ENCODE peak calls at places on chromosomes 11 and 22, in seven cellular contexts. E is AG09309, Z is dorsolateral prefrontal cortex, H is bronchial epithelial cell, R is fibroblast of lung, B is BJ, T is tibial artery. W is an unnamed sample.

GRCh38 chr11:130037058-130037457 is 32.6 kb upstream of the APLP2 start:
- DNase-seq in B (no peak), H (peak), Z (no peak), T (no peak), R (peak), E (no peak), W (peak)

GRCh38 chr11:45155627-45156180 is 9.3 kb downstream of the PRDM11 start:
- DNase-seq in T (no peak), B (no peak), E (no peak), Z (no peak), R (no peak), H (no peak), W (no peak)

GRCh38 chr11:86421976-86422770 is 47.5 kb downstream of the CCDC81 start:
- DNase-seq in R (no peak), E (no peak), B (no peak), T (no peak), H (no peak), Z (no peak), W (no peak)

GRCh38 chr11:132453411-132453810 is 1078.9 kb downstream of the OPCML start:
- DNase-seq in Z (no peak), B (no peak), R (peak), T (no peak), H (no peak), E (no peak), W (no peak)

GRCh38 chr11:45511566-45511965 is 153.9 kb downstream of the CHST1 start:
- DNase-seq in R (no peak), E (no peak), Z (no peak), T (no peak), H (no peak), B (no peak), W (no peak)

GRCh38 chr11:123469089-123469488 is 39.0 kb downstream of the GRAMD1B start:
- DNase-seq in E (no peak), Z (no peak), R (no peak), B (no peak), H (no peak), T (no peak), W (no peak)

GRCh38 chr11:110919241-110919893 is 207.1 kb upstream of the ARHGAP20 start:
- DNase-seq in H (no peak), Z (no peak), T (no peak), B (no peak), R (no peak), E (no peak), W (no peak)

GRCh38 chr11:65576867-65577755 is 1.3 kb downstream of the EHBP1L1 start:
- DNase-seq in H (peak), T (peak), R (peak), B (no peak), E (no peak), Z (no peak), W (peak)

GRCh38 chr11:114195981-114196731 is 100.0 kb upstream of the NNMT start:
- DNase-seq in H (peak), Z (no peak), R (no peak), E (no peak), T (no peak), B (no peak), W (no peak)

GRCh38 chr11:14373941-14374646 is 15.1 kb upstream of the RRAS2 start:
- DNase-seq in T (peak), B (peak), Z (no peak), E (peak), R (peak), H (peak), W (peak)

GRCh38 chr11:72782081-72782920 is 11.5 kb downstream of the STARD10 start:
- DNase-seq in H (no peak), R (no peak), T (no peak), B (no peak), E (no peak), Z (no peak), W (no peak)

GRCh38 chr11:63614136-63614664 is at the start of gene PLAAT3:
- DNase-seq in R (peak), H (no peak), Z (peak), T (peak), E (no peak), B (no peak), W (no peak)

GRCh38 chr11:776459-777287 is 614 bp downstream of the GATD1 start:
- DNase-seq in B (no peak), Z (no peak), T (no peak), H (no peak), R (no peak), E (no peak), W (no peak)

GRCh38 chr22:44200855-44201550 is 20.3 kb downstream of the PARVG start:
- DNase-seq in H (no peak), R (no peak), E (no peak), B (no peak), T (no peak), Z (peak), W (no peak)

GRCh38 chr11:112949781-112950575 is 11.2 kb upstream of the NCAM1 start:
- DNase-seq in Z (no peak), T (no peak), R (no peak), E (no peak), B (no peak), H (no peak), W (no peak)

GRCh38 chr11:113521737-113522517 is 46.7 kb upstream of the DRD2 start:
- DNase-seq in T (no peak), R (no peak), B (no peak), H (peak), Z (no peak), E (no peak), W (no peak)

GRCh38 chr11:118790357-118791014 is 478 bp downstream of the DDX6 start:
- DNase-seq in H (peak), B (peak), Z (peak), T (peak), R (peak), E (peak), W (peak)

GRCh38 chr11:111977141-111978027 is 40.2 kb downstream of the DIXDC1 start:
- DNase-seq in H (no peak), T (peak), R (peak), E (no peak), B (no peak), Z (peak), W (peak)

GRCh38 chr11:12724301-12725046 is 50.3 kb downstream of the TEAD1 start:
- DNase-seq in T (peak), H (peak), Z (no peak), R (peak), B (peak), E (no peak), W (peak)

GRCh38 chr11:11789735-11790369 is 51.9 kb upstream of the USP47 start:
- DNase-seq in T (no peak), R (peak), B (no peak), H (peak), E (no peak), Z (no peak), W (peak)

GRCh38 chr11:1559103-1559951 is 12.7 kb downstream of the DUSP8 start:
- DNase-seq in B (peak), Z (peak), H (peak), R (peak), E (peak), T (peak), W (peak)

GRCh38 chr11:95371147-95371546 is 140.1 kb upstream of the SESN3 start:
- DNase-seq in H (no peak), B (no peak), Z (no peak), T (no peak), E (no peak), R (no peak), W (no peak)

GRCh38 chr11:129298990-129299389 is 76.7 kb upstream of the BARX2 start:
- DNase-seq in R (peak), E (no peak), T (no peak), B (no peak), Z (no peak), H (no peak), W (no peak)

GRCh38 chr11:126459691-126460404 is 104.4 kb downstream of the ST3GAL4 start:
- DNase-seq in H (no peak), T (no peak), E (peak), B (peak), Z (no peak), R (peak), W (no peak)

GRCh38 chr22:24327827-24328226 is 57.2 kb downstream of the SPECC1L start:
- DNase-seq in H (no peak), E (no peak), Z (no peak), R (no peak), T (no peak), B (no peak), W (no peak)

GRCh38 chr11:22130462-22131053 is 62.3 kb upstream of the ANO5 start:
- DNase-seq in H (peak), E (no peak), T (no peak), R (no peak), B (no peak), Z (no peak), W (no peak)

GRCh38 chr22:27391092-27391770 is 410.3 kb downstream of the MN1 start:
- DNase-seq in Z (no peak), R (peak), B (no peak), H (no peak), T (peak), E (no peak), W (no peak)
- TF ChIP-seq CTCF in Z (no peak), R (no peak), B (no peak), H (no peak), T (no peak), E (no peak), W (peak)

GRCh38 chr11:82867495-82868082 is 32.6 kb downstream of the PRCP start:
- DNase-seq in Z (no peak), H (peak), E (peak), R (peak), B (no peak), T (peak), W (peak)

GRCh38 chr11:82862379-82862778 is 37.9 kb downstream of the PRCP start:
- DNase-seq in R (no peak), T (no peak), Z (no peak), H (no peak), E (no peak), B (no peak), W (no peak)

GRCh38 chr11:82865841-82866240 is 34.4 kb downstream of the PRCP start:
- DNase-seq in R (no peak), T (no peak), B (no peak), H (no peak), Z (no peak), E (no peak), W (peak)

GRCh38 chr11:82863209-82863608 is 37.0 kb downstream of the PRCP start:
- DNase-seq in E (no peak), Z (no peak), R (no peak), B (no peak), T (no peak), H (no peak), W (no peak)

DNA sequence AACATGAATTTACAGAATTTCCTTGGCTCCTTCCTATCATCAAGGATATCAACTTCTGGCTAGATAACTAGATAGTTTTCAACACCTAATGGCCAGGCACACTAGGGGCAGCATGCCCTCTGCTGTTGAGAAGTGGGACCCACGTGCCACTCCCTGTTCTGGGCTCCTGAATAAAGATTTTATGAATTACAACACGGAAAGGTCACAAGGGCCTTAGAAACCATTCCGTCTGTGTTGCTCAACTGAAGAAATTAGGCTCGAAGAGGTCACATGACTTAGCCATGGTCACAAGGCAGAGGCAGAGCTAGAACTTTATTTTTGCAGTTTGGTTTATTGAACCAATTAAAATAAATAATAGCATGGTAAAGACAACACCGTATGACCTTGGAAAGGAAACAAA is 36.0 kb downstream of the PRCP start:
- DNase-seq in H (peak), R (peak), E (peak), B (no peak), Z (peak), T (peak), W (peak)
- TF ChIP-seq CTCF in H (peak), R (peak), E (peak), B (peak), Z (peak), T (peak), W (peak)

GRCh38 chr11:18010271-18010670 is 2.6 kb downstream of the SERGEF start:
- DNase-seq in H (no peak), E (no peak), B (no peak), T (no peak), Z (no peak), R (no peak), W (no peak)
- TF ChIP-seq CTCF in H (no peak), E (no peak), B (no peak), T (no peak), Z (no peak), R (no peak), W (no peak)

GRCh38 chr11:15988693-15989231 is 367.6 kb downstream of the SOX6 start:
- DNase-seq in R (no peak), Z (no peak), B (no peak), T (no peak), E (no peak), H (no peak), W (no peak)
- TF ChIP-seq CTCF in R (no peak), Z (no peak), B (peak), T (peak), E (peak), H (peak), W (peak)

DNA sequence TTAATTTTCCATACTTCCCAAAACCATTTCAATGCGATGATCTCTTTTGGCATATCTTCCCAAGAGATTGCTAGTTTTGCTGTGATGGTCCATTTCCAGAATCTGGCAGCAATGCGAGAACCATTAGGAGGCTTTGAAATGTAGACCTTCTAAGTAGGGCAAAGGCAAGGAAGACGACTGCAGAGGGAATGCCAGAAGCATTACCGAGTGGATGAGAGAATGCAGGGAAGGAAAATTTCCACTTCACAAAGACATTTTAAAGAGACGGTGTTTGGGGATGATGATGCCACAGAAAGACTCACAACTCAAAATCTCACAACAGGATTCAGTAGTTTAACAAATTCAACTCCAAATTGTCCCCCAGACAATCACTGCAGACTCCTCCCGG is 467 bp upstream of the CEP126 start:
- DNase-seq in E (peak), R (peak), Z (no peak), B (no peak), H (no peak), T (no peak), W (peak)
- TF ChIP-seq CTCF in E (no peak), R (no peak), Z (no peak), B (no peak), H (no peak), T (no peak), W (no peak)

DNA sequence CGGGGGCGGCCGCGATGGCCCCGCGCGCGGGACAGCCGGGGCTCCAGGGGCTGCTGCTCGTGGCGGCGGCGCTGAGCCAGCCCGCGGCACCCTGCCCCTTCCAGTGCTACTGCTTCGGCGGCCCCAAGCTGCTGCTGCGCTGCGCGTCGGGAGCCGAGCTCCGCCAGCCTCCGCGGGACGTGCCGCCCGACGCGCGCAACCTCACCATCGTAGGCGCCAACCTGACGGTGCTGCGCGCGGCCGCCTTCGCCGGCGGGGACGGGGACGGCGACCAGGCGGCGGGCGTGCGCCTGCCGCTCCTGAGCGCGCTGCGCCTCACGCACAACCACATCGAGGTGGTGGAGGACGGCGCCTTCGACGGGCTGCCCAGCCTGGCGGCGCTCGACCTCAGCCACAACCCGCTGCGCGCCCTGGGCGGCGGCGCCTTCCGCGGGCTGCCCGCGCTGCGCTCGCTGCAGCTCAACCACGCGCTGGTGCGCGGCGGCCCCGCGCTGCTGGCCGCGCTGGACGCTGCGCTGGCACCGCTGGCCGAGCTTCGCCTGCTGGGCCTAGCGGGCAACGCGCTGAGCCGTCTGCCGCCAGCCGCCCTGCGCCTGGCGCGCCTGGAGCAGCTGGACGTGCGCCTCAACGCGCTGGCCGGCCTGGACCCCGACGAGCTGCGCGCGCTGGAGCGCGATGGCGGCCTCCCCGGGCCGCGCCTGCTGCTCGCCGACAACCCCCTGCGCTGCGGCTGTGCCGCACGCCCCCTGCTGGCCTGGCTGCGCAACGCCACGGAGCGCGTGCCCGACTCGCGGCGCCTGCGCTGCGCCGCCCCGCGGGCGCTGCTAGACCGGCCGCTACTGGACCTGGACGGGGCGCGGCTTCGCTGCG is 697 bp downstream of the TPBGL start:
- DNase-seq in Z (peak), R (peak), E (peak), H (peak), T (peak), B (peak), W (peak)
- TF ChIP-seq CTCF in Z (peak), R (peak), E (peak), H (peak), T (peak), B (peak), W (peak)

GRCh38 chr22:46251266-46251665 is 1.2 kb upstream of the CDPF1 start:
- DNase-seq in H (no peak), R (no peak), B (no peak), T (no peak), Z (no peak), E (no peak), W (no peak)

GRCh38 chr22:46247443-46247975 is 2.6 kb downstream of the CDPF1 start:
- DNase-seq in T (no peak), B (no peak), Z (no peak), R (no peak), H (no peak), E (no peak), W (no peak)

GRCh38 chr22:46251816-46252380 is 1.8 kb upstream of the CDPF1 start:
- DNase-seq in Z (no peak), R (no peak), H (no peak), B (no peak), T (no peak), E (no peak), W (no peak)

GRCh38 chr22:46250783-46251125 is 661 bp upstream of the CDPF1 start:
- DNase-seq in T (no peak), R (no peak), B (no peak), Z (no peak), E (no peak), H (no peak), W (no peak)

DNA sequence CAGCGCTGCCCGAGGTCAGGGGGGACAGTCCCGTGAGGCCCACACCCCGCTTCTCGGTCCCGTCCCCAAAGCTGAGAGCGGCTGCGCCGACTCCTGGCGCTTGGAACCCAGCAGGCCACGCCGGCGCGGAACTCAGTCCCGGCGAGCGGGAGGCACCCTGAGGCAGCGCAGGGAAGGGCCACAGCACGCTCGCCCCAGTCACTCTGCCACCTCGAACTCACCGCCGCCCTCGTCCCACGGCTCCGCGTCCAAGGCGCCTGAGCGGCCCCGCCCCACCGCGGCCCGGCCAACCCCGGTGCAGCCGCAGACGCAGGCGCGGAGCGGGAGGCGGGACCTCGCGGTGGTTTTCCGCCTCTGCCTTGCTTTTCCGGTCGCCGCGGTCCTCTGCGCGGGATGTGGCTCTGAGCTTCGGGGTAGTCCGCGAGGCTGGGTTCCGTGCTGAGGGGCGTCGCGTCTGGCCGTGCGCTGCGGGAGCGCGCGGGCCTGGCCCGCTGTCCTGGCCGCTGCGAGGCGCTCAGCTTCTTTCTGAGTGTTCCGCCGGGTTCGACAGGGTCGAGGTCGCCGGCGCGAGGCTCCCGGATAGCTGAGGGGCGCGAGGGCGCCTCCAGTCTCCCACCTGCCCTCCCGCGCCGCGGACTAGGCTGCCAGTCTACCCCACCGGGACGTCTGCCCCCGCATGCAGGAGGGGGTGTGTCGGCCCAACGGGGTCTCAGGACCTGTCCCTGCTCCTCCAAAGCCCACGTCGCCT is at the start of gene CDPF1:
- DNase-seq in T (peak), R (peak), B (peak), E (peak), H (peak), Z (peak), W (peak)
- TF ChIP-seq CTCF in T (no peak), R (no peak), B (no peak), E (no peak), H (no peak), Z (no peak), W (no peak)